ENCODE peak calls at places on chromosome 10, in five cellular contexts. One of them, this sample, is unnamed.
A peak's percentile ranks its signal among the peaks of the same experiment; 100 is the strongest.

GRCh38 chr10:127148933-127149220 is 47.5 kb downstream of the INSYN2A start:
- DNase-seq in hippocampal formation: no peak
- DNase-seq in body of pancreas: no peak
- DNase-seq in smooth muscle cell of the brain vasculature: no peak
- DNase-seq in Ammon's horn: no peak
- DNase-seq in this sample: no peak

GRCh38 chr10:113858541-113858940 is 4.1 kb downstream of the NHLRC2 start:
- DNase-seq in Ammon's horn: no peak
- DNase-seq in hippocampal formation: no peak
- DNase-seq in smooth muscle cell of the brain vasculature: no peak
- DNase-seq in body of pancreas: no peak
- DNase-seq in this sample: no peak

GRCh38 chr10:68271104-68271882 is 39.4 kb upstream of the ATOH7 start:
- DNase-seq in hippocampal formation: no peak
- DNase-seq in body of pancreas: no peak
- DNase-seq in Ammon's horn: no peak
- DNase-seq in smooth muscle cell of the brain vasculature: peak; percentile 67
- DNase-seq in this sample: no peak

GRCh38 chr10:81957976-81958375 is 83.0 kb downstream of the NRG3 start:
- DNase-seq in hippocampal formation: no peak
- DNase-seq in Ammon's horn: no peak
- DNase-seq in smooth muscle cell of the brain vasculature: peak; percentile 49
- DNase-seq in body of pancreas: no peak
- DNase-seq in this sample: peak; percentile 65

GRCh38 chr10:104308439-104308903 is 29.8 kb downstream of the ITPRIP start:
- DNase-seq in Ammon's horn: no peak
- DNase-seq in smooth muscle cell of the brain vasculature: no peak
- DNase-seq in body of pancreas: no peak
- DNase-seq in hippocampal formation: no peak
- DNase-seq in this sample: no peak

GRCh38 chr10:92240289-92241157 is 50.4 kb downstream of the CPEB3 start:
- DNase-seq in body of pancreas: peak; percentile 72
- DNase-seq in hippocampal formation: peak; percentile 62
- DNase-seq in Ammon's horn: peak; percentile 92
- DNase-seq in smooth muscle cell of the brain vasculature: peak; percentile 24
- DNase-seq in this sample: peak; percentile 87

GRCh38 chr10:123721441-123722049 is 55.4 kb downstream of the GPR26 start:
- DNase-seq in body of pancreas: no peak
- DNase-seq in smooth muscle cell of the brain vasculature: no peak
- DNase-seq in hippocampal formation: no peak
- DNase-seq in Ammon's horn: no peak
- DNase-seq in this sample: no peak

GRCh38 chr10:46094931-46095755 is 49.1 kb upstream of the MSMB start:
- DNase-seq in body of pancreas: no peak
- DNase-seq in hippocampal formation: no peak
- DNase-seq in smooth muscle cell of the brain vasculature: no peak
- DNase-seq in Ammon's horn: no peak
- DNase-seq in this sample: no peak

GRCh38 chr10:19922236-19922963 is 106.2 kb downstream of the PLXDC2 start:
- DNase-seq in smooth muscle cell of the brain vasculature: no peak
- DNase-seq in body of pancreas: peak; percentile 27
- DNase-seq in Ammon's horn: no peak
- DNase-seq in hippocampal formation: no peak
- DNase-seq in this sample: peak; percentile 87

GRCh38 chr10:87504667-87505365 is at the start of gene MINPP1:
- DNase-seq in hippocampal formation: peak; percentile 72
- DNase-seq in body of pancreas: peak; percentile 77
- DNase-seq in smooth muscle cell of the brain vasculature: peak; percentile 26
- DNase-seq in Ammon's horn: peak; percentile 87
- DNase-seq in this sample: peak; percentile 93

GRCh38 chr10:52030051-52030867 is 283.8 kb upstream of the DKK1 start:
- DNase-seq in body of pancreas: no peak
- DNase-seq in smooth muscle cell of the brain vasculature: no peak
- DNase-seq in Ammon's horn: no peak
- DNase-seq in hippocampal formation: no peak
- DNase-seq in this sample: peak; percentile 10

GRCh38 chr10:48885376-48885775 is 54.3 kb downstream of the LRRC18 start:
- DNase-seq in smooth muscle cell of the brain vasculature: peak; percentile 3
- DNase-seq in Ammon's horn: peak; percentile 59
- DNase-seq in hippocampal formation: no peak
- DNase-seq in body of pancreas: no peak
- DNase-seq in this sample: peak; percentile 58

GRCh38 chr10:109987413-109987812 is 20.4 kb upstream of the ADD3 start:
- DNase-seq in Ammon's horn: no peak
- DNase-seq in smooth muscle cell of the brain vasculature: no peak
- DNase-seq in hippocampal formation: no peak
- DNase-seq in body of pancreas: no peak
- DNase-seq in this sample: no peak

GRCh38 chr10:96740141-96740540 is 19.8 kb upstream of the PIK3AP1 start:
- DNase-seq in smooth muscle cell of the brain vasculature: no peak
- DNase-seq in body of pancreas: no peak
- DNase-seq in hippocampal formation: no peak
- DNase-seq in Ammon's horn: no peak
- DNase-seq in this sample: no peak